ENCODE peak calls at places on chromosomes 11 and 22, in six cellular contexts. V is SK-N-SH; A is CD4-positive, alpha-beta memory T cell; E is upper lobe of right lung; U is aorta; Q is neuronal stem cell. X is an unnamed sample. For H3K27me3 and H3K4me1, the result is how much of the 10 kb centered on the place peaks cover.

GRCh38 chr22:41780714-41781507 is 19.6 kb upstream of the CCDC134 start:
- DNase-seq in V (no peak), A (peak), E (peak), U (peak), Q (no peak), X (peak)

GRCh38 chr11:47394322-47395224 is 13.8 kb upstream of the SLC39A13 start:
- DNase-seq in V (no peak), A (peak), E (peak), U (peak), Q (no peak), X (peak)

GRCh38 chr22:40310081-40310770 is 36.1 kb upstream of the ADSL start:
- DNase-seq in V (no peak), A (no peak), E (no peak), U (no peak), Q (no peak), X (no peak)

GRCh38 chr11:119055901-119056300 is 1.1 kb downstream of the HYOU1 start:
- DNase-seq in V (peak), A (no peak), E (no peak), U (no peak), Q (no peak), X (no peak)

GRCh38 chr11:105699203-105699602 is 89.3 kb downstream of the GRIA4 start:
- DNase-seq in V (no peak), A (no peak), E (no peak), U (no peak), Q (no peak), X (no peak)

GRCh38 chr11:94455861-94456260 is 37.8 kb downstream of the MRE11 start:
- DNase-seq in V (no peak), A (no peak), E (no peak), U (no peak), Q (no peak), X (no peak)

GRCh38 chr11:93291889-93292288 is 38.7 kb upstream of the DEUP1 start:
- DNase-seq in V (no peak), A (no peak), E (no peak), U (no peak), Q (peak), X (no peak)

GRCh38 chr11:124582565-124582964 is 12.8 kb downstream of the OR8A1 start:
- DNase-seq in V (no peak), A (no peak), E (no peak), U (no peak), Q (no peak), X (no peak)

GRCh38 chr22:33361581-33361980 is 303.4 kb upstream of the SYN3 start:
- DNase-seq in V (no peak), A (no peak), E (no peak), U (no peak), Q (no peak), X (no peak)

GRCh38 chr22:41943661-41944209 is 3.2 kb downstream of the CENPM start:
- DNase-seq in V (no peak), A (no peak), E (no peak), U (no peak), Q (no peak), X (no peak)

GRCh38 chr22:41504397-41504796 is 35.5 kb downstream of the ACO2 start:
- DNase-seq in V (no peak), A (no peak), E (no peak), U (peak), Q (no peak), X (peak)

GRCh38 chr11:12840871-12841516 is 166.8 kb downstream of the TEAD1 start:
- DNase-seq in V (peak), A (no peak), E (no peak), U (no peak), Q (no peak), X (no peak)

GRCh38 chr11:32108576-32108975 is 17.7 kb downstream of the RCN1 start:
- DNase-seq in V (no peak), A (no peak), E (no peak), U (no peak), Q (no peak), X (no peak)

GRCh38 chr11:128502736-128503135 is 84.6 kb downstream of the ETS1 start:
- DNase-seq in V (no peak), A (no peak), E (no peak), U (no peak), Q (no peak), X (no peak)

GRCh38 chr11:134331565-134332188 is at the start of gene GLB1L2:
- DNase-seq in V (peak), A (peak), E (peak), U (peak), Q (peak), X (peak)

GRCh38 chr11:86066606-86067229 is 2.2 kb downstream of the PICALM start:
- DNase-seq in V (no peak), A (no peak), E (no peak), U (no peak), Q (no peak), X (no peak)

GRCh38 chr11:12598330-12599256 is 75.6 kb upstream of the TEAD1 start:
- DNase-seq in V (no peak), A (no peak), E (no peak), U (no peak), Q (no peak), X (no peak)

GRCh38 chr11:130175898-130176297 is 16.3 kb downstream of the ST14 start:
- DNase-seq in V (no peak), A (no peak), E (no peak), U (no peak), Q (no peak), X (no peak)
- H3K27me3 ChIP-seq in V (under half), A (under half), E (under half), U (under half), Q (under half), X (under half)

DNA sequence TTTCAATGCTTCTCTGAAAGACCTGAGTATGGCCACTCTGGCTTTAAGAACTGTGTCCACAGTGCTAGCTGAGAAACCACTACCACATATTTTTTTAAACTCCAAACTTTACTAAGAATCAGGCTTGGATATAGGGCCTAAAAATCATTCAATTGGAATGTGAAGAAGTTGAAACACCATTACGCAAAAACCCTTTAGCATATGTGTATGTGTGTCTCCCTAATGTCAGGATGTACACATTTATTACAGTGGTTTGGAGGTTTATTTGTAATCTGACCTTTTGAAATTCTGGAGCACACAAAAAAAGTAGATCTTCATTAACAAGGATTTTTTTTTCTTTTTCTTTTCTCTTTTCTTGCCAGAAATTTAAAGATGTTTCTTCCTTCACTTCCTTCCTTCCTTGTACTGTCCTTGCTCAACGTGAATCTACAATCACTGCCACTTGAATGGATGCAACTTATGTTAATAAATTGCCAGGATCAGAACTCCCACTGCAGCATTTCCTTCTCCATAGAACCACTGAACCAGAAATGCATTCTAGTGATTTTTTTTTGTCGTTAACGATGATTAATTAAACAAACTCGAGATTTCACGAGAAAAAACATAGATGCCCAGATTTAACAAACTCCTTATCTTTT is 3.1 kb upstream of the ADM start:
- DNase-seq in V (no peak), A (no peak), E (no peak), U (no peak), Q (no peak), X (no peak)
- H3K4me3 ChIP-seq in V (no peak), A (no peak), E (peak), U (no peak), Q (peak), X (peak)

GRCh38 chr22:38311331-38311635 is 6.0 kb downstream of the CSNK1E start:
- DNase-seq in V (no peak), A (no peak), E (no peak), U (no peak), Q (no peak), X (no peak)

GRCh38 chr22:38309614-38310517 is 7.4 kb downstream of the CSNK1E start:
- DNase-seq in V (no peak), A (no peak), E (no peak), U (no peak), Q (no peak), X (no peak)

GRCh38 chr22:38305481-38306448 is 11.5 kb downstream of the CSNK1E start:
- DNase-seq in V (no peak), A (peak), E (no peak), U (no peak), Q (no peak), X (no peak)

GRCh38 chr22:38310518-38311330 is 6.5 kb downstream of the CSNK1E start:
- DNase-seq in V (no peak), A (no peak), E (no peak), U (no peak), Q (no peak), X (no peak)

GRCh38 chr22:38308791-38309498 is 8.3 kb downstream of the CSNK1E start:
- DNase-seq in V (no peak), A (no peak), E (no peak), U (no peak), Q (no peak), X (no peak)
- H3K4me1 ChIP-seq in V (under half), A (under half), E (half or more), U (under half), Q (under half), X (half or more)

GRCh38 chr22:44199866-44200265 is 19.1 kb downstream of the PARVG start:
- DNase-seq in V (no peak), A (no peak), E (no peak), U (no peak), Q (no peak), X (no peak)

GRCh38 chr22:44197271-44197670 is 16.5 kb downstream of the PARVG start:
- DNase-seq in V (no peak), A (no peak), E (no peak), U (no peak), Q (no peak), X (no peak)

GRCh38 chr22:44200451-44200850 is 19.7 kb downstream of the PARVG start:
- DNase-seq in V (no peak), A (no peak), E (no peak), U (no peak), Q (no peak), X (no peak)

GRCh38 chr22:44200855-44201550 is 20.3 kb downstream of the PARVG start:
- DNase-seq in V (no peak), A (no peak), E (no peak), U (peak), Q (no peak), X (no peak)

GRCh38 chr22:44199164-44199563 is 18.4 kb downstream of the PARVG start:
- DNase-seq in V (no peak), A (no peak), E (no peak), U (no peak), Q (no peak), X (no peak)
- H3K27me3 ChIP-seq in V (under half), A (under half), E (under half), U (under half), Q (under half), X (under half)

GRCh38 chr11:61880050-61880449 is 11.3 kb downstream of the FADS3 start:
- DNase-seq in V (no peak), A (no peak), E (no peak), U (no peak), Q (no peak), X (no peak)
- H3K4me3 ChIP-seq in V (no peak), A (no peak), E (no peak), U (no peak), Q (no peak), X (no peak)

X was measured in psoas muscle.